ENCODE peak calls at places on chromosomes 6 and 20, in six cellular contexts. B is GM12865, K is HCT116, R is Panc1, I is activated B cell treated with CpG ODN at 0.5 μM for 24 hours, Y is coronary artery. G is an unnamed sample.

GRCh38 chr20:63232235-63233060 is 3.3 kb upstream of the BIRC7 start:
- DNase-seq in B (no peak), K (peak; percentile 72), R (peak; percentile 54), I (no peak), Y (no peak), G (peak; percentile 70)

GRCh38 chr20:63148696-63149095 is 67.2 kb downstream of the YTHDF1 start:
- DNase-seq in B (no peak), K (no peak), R (no peak), I (no peak), Y (no peak), G (no peak)

GRCh38 chr6:113694278-113695077 is 162.7 kb upstream of the MARCKS start:
- DNase-seq in B (no peak), K (no peak), R (peak; percentile 94), I (no peak), Y (no peak), G (no peak)

GRCh38 chr6:14035448-14035847 is 82.1 kb upstream of the CD83 start:
- DNase-seq in B (no peak), K (no peak), R (no peak), I (no peak), Y (no peak), G (peak; percentile 54)

GRCh38 chr6:148414836-148415235 is 72.2 kb downstream of the SASH1 start:
- DNase-seq in B (no peak), K (no peak), R (no peak), I (no peak), Y (no peak), G (no peak)

GRCh38 chr20:6651016-6651415 is 116.5 kb upstream of the BMP2 start:
- DNase-seq in B (no peak), K (no peak), R (peak; percentile 4), I (no peak), Y (no peak), G (no peak)

GRCh38 chr6:5261545-5262109 is 314 bp downstream of the FARS2 start:
- DNase-seq in B (peak; percentile 24), K (no peak), R (peak; percentile 2), I (no peak), Y (no peak), G (no peak)

GRCh38 chr20:64055396-64055892 is 6.0 kb upstream of the SOX18 start:
- DNase-seq in B (no peak), K (no peak), R (no peak), I (no peak), Y (no peak), G (no peak)

GRCh38 chr20:32019563-32020463 is 9.6 kb downstream of the CCM2L start:
- DNase-seq in B (no peak), K (no peak), R (no peak), I (no peak), Y (no peak), G (no peak)

GRCh38 chr20:32017711-32018251 is 7.5 kb downstream of the CCM2L start:
- DNase-seq in B (peak; percentile 31), K (peak; percentile 79), R (no peak), I (peak; percentile 31), Y (no peak), G (no peak)

GRCh38 chr20:32018269-32019155 is 8.3 kb downstream of the CCM2L start:
- DNase-seq in B (no peak), K (peak; percentile 81), R (no peak), I (peak; percentile 55), Y (no peak), G (no peak)

GRCh38 chr20:32021091-32021490 is 10.9 kb downstream of the CCM2L start:
- DNase-seq in B (no peak), K (no peak), R (no peak), I (no peak), Y (no peak), G (no peak)

GRCh38 chr20:32019156-32019510 is 8.9 kb downstream of the CCM2L start:
- DNase-seq in B (no peak), K (no peak), R (no peak), I (no peak), Y (no peak), G (no peak)
- TF ChIP-seq CTCF in B (no peak), K (no peak), R (peak; percentile 81), I (no peak), Y (no peak), G (no peak)

GRCh38 chr20:40942015-40942414 is 86.6 kb upstream of the TOP1 start:
- DNase-seq in B (peak; percentile 42), K (no peak), R (no peak), I (no peak), Y (no peak), G (no peak)

GRCh38 chr20:40941023-40941655 is 87.5 kb upstream of the TOP1 start:
- DNase-seq in B (peak; percentile 65), K (no peak), R (no peak), I (no peak), Y (no peak), G (no peak)

GRCh38 chr20:40933758-40934157 is 94.9 kb upstream of the TOP1 start:
- DNase-seq in B (no peak), K (no peak), R (no peak), I (no peak), Y (no peak), G (no peak)

GRCh38 chr20:40939667-40940066 is 89.0 kb upstream of the TOP1 start:
- DNase-seq in B (no peak), K (no peak), R (no peak), I (no peak), Y (no peak), G (no peak)

GRCh38 chr20:40938020-40938419 is 90.6 kb upstream of the TOP1 start:
- DNase-seq in B (no peak), K (no peak), R (no peak), I (no peak), Y (no peak), G (no peak)
- TF ChIP-seq CTCF in B (peak; percentile 26), K (peak; percentile 21), R (peak; percentile 15), I (no peak), Y (no peak), G (peak; percentile 26)

GRCh38 chr6:46490425-46491200 is 636 bp downstream of the RCAN2 start:
- DNase-seq in B (no peak), K (no peak), R (no peak), I (peak; percentile 14), Y (no peak), G (no peak)
- TF ChIP-seq CTCF in B (peak; percentile 5), K (no peak), R (peak; percentile 30), I (no peak), Y (no peak), G (peak; percentile 46)

GRCh38 chr6:118100763-118101162 is 193.7 kb downstream of the SLC35F1 start:
- DNase-seq in B (no peak), K (no peak), R (no peak), I (no peak), Y (no peak), G (no peak)
- TF ChIP-seq CTCF in B (no peak), K (no peak), R (no peak), I (no peak), Y (no peak), G (no peak)

DNA sequence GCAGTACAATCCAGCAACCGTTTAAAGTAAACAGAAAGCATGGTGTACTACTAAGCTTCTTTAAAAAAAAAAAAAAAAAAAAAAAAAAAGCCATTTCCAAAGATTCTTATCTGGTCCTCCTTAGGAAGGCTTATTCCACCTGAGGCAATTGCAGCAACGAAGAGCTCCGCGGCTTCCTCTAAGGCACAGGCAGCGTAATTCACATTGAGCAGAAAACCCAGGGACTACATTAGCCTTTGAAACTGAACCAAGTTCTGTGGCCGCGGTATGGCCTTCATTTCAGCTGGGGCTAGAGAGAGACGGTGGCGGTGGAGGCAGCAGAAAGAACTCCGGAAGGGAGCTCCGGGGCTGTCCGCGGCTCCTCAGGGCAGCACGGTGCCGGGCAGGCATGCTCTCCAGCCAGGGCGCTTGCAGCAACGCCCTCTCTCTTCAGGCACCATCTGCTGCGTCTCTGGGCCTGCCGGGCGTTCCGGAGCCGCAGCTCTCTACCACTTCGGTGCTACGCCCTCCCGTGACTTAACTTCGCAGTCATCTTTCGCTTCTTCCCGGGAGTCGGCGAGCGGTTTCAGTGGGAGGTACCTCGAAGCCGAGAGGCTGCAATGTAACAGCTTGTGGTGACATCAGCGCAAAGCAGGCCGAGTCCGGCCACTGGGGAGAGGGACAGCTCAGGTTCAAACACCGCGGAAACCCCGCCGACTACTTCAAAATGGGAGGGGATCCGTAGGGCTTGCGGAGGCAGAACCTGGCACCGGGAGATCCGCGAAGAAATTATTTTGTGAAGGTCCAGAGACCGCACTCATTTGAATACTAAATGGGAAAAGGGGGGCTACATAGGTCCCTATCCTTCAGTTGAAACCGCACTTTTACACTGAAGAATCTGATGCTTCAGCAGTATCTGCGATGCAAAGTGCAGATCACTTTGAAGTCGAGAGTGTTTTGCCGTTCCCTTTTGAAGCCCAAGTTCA is 100.0 kb downstream of the DST start:
- DNase-seq in B (peak; percentile 97), K (peak; percentile 92), R (peak; percentile 92), I (peak; percentile 42), Y (peak; percentile 98), G (peak; percentile 95)
- TF ChIP-seq CTCF in B (peak; percentile 12), K (no peak), R (peak; percentile 29), I (no peak), Y (no peak), G (no peak)

DNA sequence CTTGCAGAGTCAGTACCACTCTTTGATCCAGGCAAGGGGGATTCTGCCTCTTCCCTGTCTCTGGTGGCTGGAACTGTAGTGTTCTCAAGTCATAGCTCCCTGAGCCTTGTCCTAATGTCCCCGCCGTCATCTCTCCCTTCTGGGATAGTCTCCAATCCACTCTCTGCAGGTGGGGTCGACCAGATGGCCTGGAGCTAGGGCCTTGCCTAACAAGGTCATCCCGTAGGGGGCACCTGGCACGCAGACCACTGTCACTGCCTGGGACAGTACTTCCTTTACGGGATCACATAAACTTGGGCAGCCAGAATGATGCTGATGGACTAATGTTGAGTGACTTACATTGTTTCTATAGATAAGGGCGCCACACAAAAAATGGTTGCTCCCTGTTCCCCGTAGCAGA is 118.9 kb upstream of the SLC22A23 start:
- DNase-seq in B (no peak), K (no peak), R (no peak), I (no peak), Y (no peak), G (no peak)
- TF ChIP-seq CTCF in B (no peak), K (no peak), R (no peak), I (no peak), Y (no peak), G (no peak)

G was measured in HFF-Myc.